ENCODE peak calls at places on chromosomes 2 and 18, in ten cellular contexts. X is NB4, D is H54, N is H1, L is suprapubic skin, A is uterus, S is GM12891, O is Peyer's patch, I is sigmoid colon, E is heart left ventricle. G is an unnamed sample.
A peak's percentile ranks its signal among the peaks of the same experiment; 100 is the strongest.

GRCh38 chr2:204110250-204111183 is 174.0 kb downstream of the ICOS start:
- DNase-seq in O (no peak), X (peak; percentile 76), S (peak; percentile 15), L (no peak), E (no peak), N (no peak), I (no peak), D (no peak), A (no peak), G (no peak)

GRCh38 chr2:193556766-193557470 is 1362.2 kb upstream of the TMEFF2 start:
- DNase-seq in X (no peak), O (no peak), L (no peak), N (no peak), D (no peak), E (no peak), I (no peak), S (no peak), A (no peak), G (no peak)

GRCh38 chr2:121255363-121255762 is 29.6 kb downstream of the TFCP2L1 start:
- DNase-seq in O (no peak), D (no peak), A (no peak), E (no peak), X (no peak), I (peak; percentile 42), L (no peak), N (no peak), S (no peak), G (no peak)

GRCh38 chr2:231390667-231391066 is 4.8 kb upstream of the B3GNT7 start:
- DNase-seq in I (no peak), E (no peak), A (no peak), N (no peak), O (no peak), X (peak; percentile 55), S (no peak), D (no peak), L (no peak), G (no peak)

GRCh38 chr18:28863396-28863795 is 686.5 kb upstream of the CDH2 start:
- DNase-seq in X (no peak), N (no peak), O (no peak), L (no peak), A (no peak), E (no peak), S (no peak), D (no peak), I (no peak), G (no peak)

GRCh38 chr2:201901770-201902169 is 95.4 kb downstream of the CDK15 start:
- DNase-seq in S (no peak), X (peak; percentile 68), A (no peak), E (no peak), L (no peak), I (no peak), N (no peak), O (no peak), D (no peak), G (no peak)

GRCh38 chr2:43266692-43267091 is 40.3 kb upstream of the ZFP36L2 start:
- DNase-seq in L (no peak), I (peak; percentile 86), S (no peak), O (no peak), A (no peak), D (no peak), X (peak; percentile 48), E (peak; percentile 66), N (no peak), G (no peak)

GRCh38 chr18:21194871-21195771 is 46.9 kb upstream of the GREB1L start:
- DNase-seq in S (peak; percentile 9), I (no peak), A (no peak), E (no peak), D (no peak), L (no peak), O (no peak), N (no peak), X (peak; percentile 53), G (no peak)

GRCh38 chr2:147632193-147632592 is 212.6 kb upstream of the ACVR2A start:
- DNase-seq in A (no peak), X (peak; percentile 6), S (no peak), D (no peak), E (no peak), L (no peak), O (no peak), I (no peak), N (no peak), G (no peak)

GRCh38 chr2:200713704-200714064 is 98.0 kb upstream of the BZW1 start:
- DNase-seq in O (no peak), L (no peak), X (no peak), I (no peak), E (no peak), S (no peak), D (no peak), A (no peak), N (no peak), G (no peak)

GRCh38 chr2:241755777-241756176 is 20.8 kb upstream of the GAL3ST2 start:
- DNase-seq in O (no peak), S (no peak), N (no peak), A (no peak), X (no peak), E (no peak), L (peak; percentile 74), D (no peak), I (no peak), G (no peak)

GRCh38 chr18:8556424-8556823 is 52.8 kb upstream of the RAB12 start:
- DNase-seq in L (no peak), I (no peak), S (no peak), O (no peak), X (no peak), D (no peak), N (no peak), A (no peak), E (no peak), G (no peak)

GRCh38 chr2:28665041-28665704 is 86.5 kb upstream of the PPP1CB start:
- DNase-seq in L (no peak), A (peak; percentile 81), S (no peak), X (no peak), D (no peak), E (peak; percentile 80), I (peak; percentile 94), O (no peak), N (no peak), G (no peak)

GRCh38 chr2:10221443-10221842 is 81.3 kb upstream of the HPCAL1 start:
- DNase-seq in O (peak; percentile 40), D (no peak), S (no peak), N (no peak), A (no peak), L (no peak), X (no peak), E (no peak), I (no peak), G (no peak)

GRCh38 chr18:74147779-74148542 is at the start of the genes FBXO15 and TIMM21:
- DNase-seq in S (peak; percentile 87), D (peak; percentile 32), O (peak; percentile 96), A (peak; percentile 96), N (peak; percentile 91), I (peak; percentile 99), L (peak; percentile 98), E (peak; percentile 98), X (peak; percentile 97), G (peak; percentile 76)
- TF ChIP-seq POLR2A in S (peak; percentile 78), D (peak; percentile 47), O (peak; percentile 49), A (peak; percentile 50), N (no peak), I (peak; percentile 44), L (peak; percentile 15), E (no peak), X (peak; percentile 64), G (peak; percentile 73)

DNA sequence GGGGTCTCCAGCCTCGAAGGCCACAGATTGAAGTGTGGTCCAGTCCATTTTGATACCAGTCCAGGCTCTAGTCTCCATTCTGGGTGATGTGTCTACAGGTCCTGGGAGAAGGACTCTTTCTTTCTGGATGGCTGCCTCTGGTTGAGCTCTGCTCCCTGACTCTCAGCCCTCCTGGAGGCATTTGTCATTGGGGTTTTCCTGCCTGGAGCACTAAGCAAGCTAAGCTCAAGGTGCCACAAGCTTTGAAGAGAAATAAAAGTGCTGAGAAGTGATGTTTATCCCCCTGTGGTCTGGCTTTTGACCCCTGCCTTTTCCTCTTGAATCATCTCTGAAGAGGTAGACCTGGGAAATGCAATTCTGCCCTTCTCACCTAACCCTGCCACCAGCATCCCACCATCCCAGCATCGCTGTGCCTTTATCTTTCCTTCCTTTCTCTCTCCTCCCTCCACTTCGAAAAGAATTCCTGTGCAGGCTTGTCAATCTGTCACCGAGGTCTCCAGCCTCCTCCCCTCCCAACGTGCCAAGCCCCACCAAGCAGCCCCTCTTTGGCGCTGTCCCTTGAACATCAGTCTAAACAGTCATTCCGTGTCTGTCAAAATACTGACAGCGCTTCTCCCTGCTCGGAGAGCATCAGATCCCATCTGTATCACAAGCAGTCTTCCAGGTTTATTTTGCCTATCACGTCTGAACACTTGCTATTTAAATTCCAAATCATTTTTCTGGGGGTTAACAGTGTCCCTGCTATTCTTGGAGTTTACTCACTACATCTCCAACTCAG is 334.6 kb upstream of the SLC14A2 start:
- DNase-seq in A (no peak), X (no peak), I (no peak), D (no peak), L (no peak), E (no peak), N (no peak), S (no peak), O (no peak), G (no peak)
- TF ChIP-seq POLR2A in A (no peak), X (no peak), I (no peak), D (no peak), L (no peak), E (no peak), N (no peak), S (no peak), O (no peak), G (no peak)

DNA sequence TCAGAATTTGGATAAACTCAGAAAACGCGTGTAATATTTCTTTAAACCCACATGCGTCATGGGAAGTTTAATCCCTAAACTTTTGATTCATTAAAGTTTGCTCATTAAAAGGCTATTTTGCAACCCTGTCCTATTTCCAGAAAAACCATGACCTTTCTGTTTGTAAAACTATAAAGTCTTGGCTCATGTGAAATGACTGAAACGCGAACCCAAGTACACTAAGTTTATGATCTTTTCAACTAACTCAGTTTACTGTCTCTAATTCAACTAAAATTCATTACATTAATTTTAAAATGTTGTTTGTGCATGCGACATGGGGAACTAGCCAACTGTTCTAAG is 3.9 kb upstream of the RPL31 start:
- DNase-seq in E (no peak), S (no peak), O (no peak), D (no peak), A (no peak), I (no peak), L (no peak), N (no peak), X (no peak), G (no peak)
- TF ChIP-seq POLR2A in E (no peak), S (no peak), O (no peak), D (no peak), A (no peak), I (no peak), L (no peak), N (no peak), X (no peak), G (no peak)

DNA sequence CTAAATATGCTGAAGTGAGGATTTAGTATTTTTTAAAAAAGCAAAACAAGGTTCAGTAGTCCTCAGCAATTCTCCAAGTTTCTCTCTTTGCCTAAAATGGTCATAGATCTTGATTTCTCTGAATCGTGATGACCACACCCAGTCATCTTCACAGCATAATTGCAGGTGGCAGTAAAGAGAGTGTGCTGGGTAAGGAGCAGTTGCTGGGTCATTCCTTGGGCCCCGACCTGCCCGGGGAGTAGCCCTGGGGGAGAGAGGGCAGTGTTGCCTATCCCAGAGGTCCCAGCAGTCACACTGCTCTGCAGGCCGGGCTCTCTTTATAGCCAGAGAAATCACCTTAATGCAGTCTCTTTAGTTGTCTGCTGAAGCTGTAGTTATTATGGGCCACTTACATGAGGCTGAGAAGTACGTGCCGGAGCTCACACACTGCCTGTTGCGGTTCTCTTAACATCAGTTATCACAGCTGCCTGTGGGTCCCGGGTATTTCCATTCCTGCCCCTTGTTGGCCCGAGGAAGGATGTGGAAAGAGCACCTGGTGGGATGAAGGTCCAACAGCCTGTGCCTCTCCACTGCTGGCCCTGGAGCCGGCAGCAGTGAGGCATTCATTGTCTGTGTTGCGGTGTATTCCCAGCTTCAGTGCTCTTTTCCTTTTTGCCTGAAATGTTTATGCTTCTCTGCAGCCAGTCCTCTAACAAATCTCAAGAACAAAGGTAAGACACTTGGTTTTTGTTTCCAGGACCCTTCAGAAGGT is 230.1 kb downstream of the ALPK2 start:
- DNase-seq in E (no peak), I (no peak), D (no peak), S (no peak), L (peak; percentile 67), X (no peak), A (no peak), N (no peak), O (no peak), G (no peak)
- TF ChIP-seq POLR2A in E (no peak), I (no peak), D (no peak), S (no peak), L (no peak), X (no peak), A (no peak), N (no peak), O (no peak), G (no peak)